ENCODE peak calls at places on chromosomes 4 and X, in four cellular contexts. C is activated gamma-delta T cell treated with Interleukin-2 at 50 U/mL for 16 hours, Z is bronchial epithelial cell, U is iPS-NIHi11. G is an unnamed sample.

GRCh38 chr4:117773067-117773946 is 261.0 kb upstream of the NDST3 start:
- DNase-seq in Z (no peak), C (no peak), U (no peak), G (no peak)

GRCh38 chr4:88745581-88746163 is 48.0 kb upstream of the NAP1L5 start:
- DNase-seq in U (no peak), C (no peak), Z (no peak), G (no peak)

GRCh38 chr4:177427097-177427665 is 15.1 kb downstream of the AGA start:
- DNase-seq in U (no peak), Z (peak; percentile 18), C (no peak), G (no peak)

GRCh38 chr4:116358633-116359222 is 726.6 kb downstream of the TRAM1L1 start:
- DNase-seq in U (peak; percentile 62), Z (peak; percentile 59), C (peak; percentile 20), G (peak; percentile 90)

GRCh38 chrX:1767026-1767425 is 152.2 kb downstream of the ASMT start:
- DNase-seq in Z (no peak), U (peak; percentile 53), C (no peak), G (peak; percentile 41)

GRCh38 chr4:117085185-117085701 is at the start of gene TRAM1L1:
- DNase-seq in U (peak; percentile 88), C (no peak), Z (peak; percentile 19), G (peak; percentile 90)

GRCh38 chrX:154348646-154349358 is 25.6 kb downstream of the FLNA start:
- DNase-seq in U (no peak), C (no peak), Z (no peak), G (no peak)

GRCh38 chr4:145301386-145302080 is 121.1 kb upstream of the OTUD4 start:
- DNase-seq in C (no peak), U (no peak), Z (peak; percentile 83), G (no peak)

GRCh38 chr4:118682928-118683327 is 2.3 kb upstream of the METTL14 start:
- DNase-seq in Z (peak; percentile 33), U (peak; percentile 28), C (no peak), G (peak; percentile 72)

GRCh38 chrX:131045786-131046185 is 12.4 kb upstream of the ARHGAP36 start:
- DNase-seq in Z (no peak), U (no peak), C (no peak), G (no peak)

GRCh38 chr4:151569650-151570049 is 160.7 kb downstream of the FHIP1A start:
- DNase-seq in U (peak; percentile 16), C (no peak), Z (no peak), G (no peak)

GRCh38 chrX:21490341-21490740 is 116.1 kb downstream of the CNKSR2 start:
- DNase-seq in U (no peak), Z (peak; percentile 23), C (no peak), G (no peak)

GRCh38 chr4:186137193-186137792 is 32.8 kb downstream of the FAM149A start:
- DNase-seq in U (no peak), C (no peak), Z (peak; percentile 23), G (peak; percentile 34)